ENCODE peak calls at places on chromosome 16, in ten cellular contexts. H is lung, G is astrocyte of the cerebellum, A is AG09309, L is Peyer's patch, I is endothelial cell, R is A549, E is heart right ventricle, Z is mesothelial cell of epicardium, S is B cell. X is an unnamed sample.

GRCh38 chr16:81758376-81758775 is 20.7 kb upstream of the PLCG2 start:
- DNase-seq in H (no peak), G (no peak), A (no peak), L (no peak), I (no peak), R (peak), E (no peak), Z (no peak), S (no peak), X (no peak)

GRCh38 chr16:55701442-55702319 is 45.9 kb downstream of the SLC6A2 start:
- DNase-seq in H (peak), G (peak), A (peak), L (peak), I (peak), R (peak), E (peak), Z (peak), S (no peak), X (no peak)

GRCh38 chr16:86509759-86510464 is 415 bp upstream of the FOXF1 start:
- DNase-seq in H (peak), G (peak), A (no peak), L (no peak), I (no peak), R (no peak), E (peak), Z (no peak), S (peak), X (no peak)

GRCh38 chr16:51825740-51826139 is 674.7 kb upstream of the SALL1 start:
- DNase-seq in H (no peak), G (no peak), A (no peak), L (no peak), I (no peak), R (no peak), E (no peak), Z (no peak), S (no peak), X (no peak)

GRCh38 chr16:14449790-14450463 is 180.1 kb downstream of the PARN start:
- DNase-seq in H (no peak), G (no peak), A (peak), L (no peak), I (no peak), R (peak), E (no peak), Z (no peak), S (no peak), X (no peak)

GRCh38 chr16:89171216-89172170 is at the start of gene CDH15:
- DNase-seq in H (peak), G (peak), A (peak), L (peak), I (peak), R (peak), E (peak), Z (peak), S (peak), X (peak)

GRCh38 chr16:71956500-71956899 is 43.7 kb downstream of the PKD1L3 start:
- DNase-seq in H (no peak), G (no peak), A (no peak), L (no peak), I (no peak), R (no peak), E (no peak), Z (no peak), S (no peak), X (no peak)

GRCh38 chr16:49640606-49641005 is 215.3 kb downstream of the ZNF423 start:
- DNase-seq in H (no peak), G (no peak), A (no peak), L (no peak), I (no peak), R (no peak), E (no peak), Z (no peak), S (no peak), X (no peak)

GRCh38 chr16:5447734-5448133 is 350.1 kb upstream of the EEF2KMT start:
- DNase-seq in H (no peak), G (no peak), A (no peak), L (no peak), I (no peak), R (no peak), E (no peak), Z (no peak), S (no peak), X (no peak)

GRCh38 chr16:55876854-55877253 is 1.7 kb upstream of the CES5A start:
- DNase-seq in H (no peak), G (peak), A (no peak), L (no peak), I (no peak), R (peak), E (no peak), Z (peak), S (no peak), X (no peak)

GRCh38 chr16:79601092-79601977 is 798 bp upstream of the MAF start:
- DNase-seq in H (peak), G (no peak), A (no peak), L (peak), I (peak), R (peak), E (peak), Z (no peak), S (peak), X (no peak)

GRCh38 chr16:11349599-11350276 is 4.5 kb downstream of the RMI2 start:
- DNase-seq in H (peak), G (no peak), A (no peak), L (no peak), I (no peak), R (no peak), E (peak), Z (no peak), S (no peak), X (no peak)

GRCh38 chr16:30740364-30741251 is 7.6 kb upstream of the PHKG2 start:
- DNase-seq in H (peak), G (peak), A (peak), L (peak), I (no peak), R (peak), E (peak), Z (peak), S (no peak), X (no peak)

GRCh38 chr16:1331712-1332617 is 1.5 kb upstream of the BAIAP3 start:
- DNase-seq in H (peak), G (peak), A (no peak), L (peak), I (peak), R (peak), E (peak), Z (peak), S (peak), X (no peak)

GRCh38 chr16:72139908-72140307 is 32.0 kb downstream of the PMFBP1 start:
- DNase-seq in H (no peak), G (no peak), A (no peak), L (no peak), I (no peak), R (no peak), E (no peak), Z (no peak), S (no peak), X (no peak)

GRCh38 chr16:13076878-13077277 is 175.5 kb downstream of the SHISA9 start:
- DNase-seq in H (no peak), G (no peak), A (no peak), L (no peak), I (no peak), R (no peak), E (no peak), Z (no peak), S (no peak), X (no peak)

GRCh38 chr16:89917773-89918452 is 749 bp upstream of the MC1R start:
- DNase-seq in H (peak), G (no peak), A (no peak), L (peak), I (peak), R (peak), E (peak), Z (peak), S (peak), X (no peak)

GRCh38 chr16:84085774-84086173 is 31.0 kb downstream of the MBTPS1 start:
- DNase-seq in H (no peak), G (no peak), A (no peak), L (no peak), I (no peak), R (no peak), E (no peak), Z (no peak), S (peak), X (no peak)

GRCh38 chr16:57938936-57939871 is 31.7 kb downstream of the CNGB1 start:
- DNase-seq in H (peak), G (peak), A (peak), L (no peak), I (no peak), R (peak), E (peak), Z (no peak), S (no peak), X (no peak)
- TF ChIP-seq CTCF in H (no peak), G (peak), A (no peak), L (no peak), I (no peak), R (peak), E (no peak), Z (no peak), S (no peak), X (peak)

GRCh38 chr16:54632322-54632721 is 298.3 kb upstream of the IRX5 start:
- DNase-seq in H (no peak), G (no peak), A (no peak), L (no peak), I (no peak), R (no peak), E (no peak), Z (no peak), S (no peak), X (no peak)

GRCh38 chr16:54632821-54633220 is 297.8 kb upstream of the IRX5 start:
- DNase-seq in H (no peak), G (no peak), A (no peak), L (no peak), I (no peak), R (no peak), E (no peak), Z (no peak), S (no peak), X (no peak)

GRCh38 chr16:54636221-54636793 is 294.4 kb upstream of the IRX5 start:
- DNase-seq in H (no peak), G (no peak), A (no peak), L (no peak), I (no peak), R (no peak), E (no peak), Z (no peak), S (no peak), X (no peak)

GRCh38 chr16:54630284-54630967 is 300.2 kb upstream of the IRX5 start:
- DNase-seq in H (no peak), G (no peak), A (peak), L (no peak), I (no peak), R (no peak), E (no peak), Z (no peak), S (no peak), X (no peak)

GRCh38 chr16:54633943-54634362 is 296.7 kb upstream of the IRX5 start:
- DNase-seq in H (peak), G (no peak), A (no peak), L (no peak), I (peak), R (peak), E (no peak), Z (no peak), S (no peak), X (no peak)
- TF ChIP-seq CTCF in H (no peak), G (peak), A (peak), L (no peak), I (peak), R (peak), E (peak), Z (peak), S (no peak), X (peak)

GRCh38 chr16:24800586-24800985 is 45.2 kb upstream of the SLC5A11 start:
- DNase-seq in H (no peak), G (no peak), A (no peak), L (no peak), I (no peak), R (peak), E (no peak), Z (no peak), S (no peak), X (no peak)
- TF ChIP-seq CTCF in H (no peak), G (peak), A (no peak), L (no peak), I (no peak), R (peak), E (peak), Z (no peak), S (no peak), X (no peak)

GRCh38 chr16:24906199-24906808 is 60.5 kb downstream of the SLC5A11 start:
- DNase-seq in H (no peak), G (peak), A (no peak), L (no peak), I (no peak), R (peak), E (no peak), Z (no peak), S (no peak), X (no peak)
- TF ChIP-seq CTCF in H (no peak), G (peak), A (peak), L (no peak), I (peak), R (peak), E (peak), Z (peak), S (peak), X (peak)

X was measured in D721Med.